ENCODE peak calls at places on chromosomes 4 and X, in ten cellular contexts. K, V, M, U, H, Y, C, G, O and F are unnamed samples.

GRCh38 chrX:40097492-40098263 is at the start of gene BCOR:
- DNase-seq in K (peak; percentile 77), V (peak; percentile 77), M (no peak), U (peak; percentile 76), H (peak; percentile 68), Y (no peak), C (no peak), G (no peak), O (peak; percentile 72), F (peak; percentile 76)

GRCh38 chr4:73653695-73654106 is 33.5 kb upstream of the RASSF6 start:
- DNase-seq in K (no peak), V (no peak), M (no peak), U (peak; percentile 77), H (no peak), Y (peak; percentile 32), C (peak; percentile 33), G (no peak), O (peak; percentile 15), F (peak; percentile 10)

GRCh38 chrX:72046447-72046846 is 85.3 kb downstream of the RTL5 start:
- DNase-seq in K (no peak), V (no peak), M (no peak), U (no peak), H (no peak), Y (no peak), C (no peak), G (no peak), O (peak; percentile 38), F (no peak)

GRCh38 chr4:137659431-137659830 is 127.1 kb upstream of the PCDH18 start:
- DNase-seq in K (no peak), V (no peak), M (no peak), U (no peak), H (no peak), Y (no peak), C (no peak), G (no peak), O (no peak), F (no peak)

GRCh38 chr4:78565971-78566372 is 14.4 kb downstream of the ANXA3 start:
- DNase-seq in K (no peak), V (no peak), M (peak; percentile 33), U (no peak), H (no peak), Y (no peak), C (peak; percentile 92), G (no peak), O (no peak), F (no peak)

GRCh38 chrX:38304010-38304409 is 23.3 kb downstream of the RPGR start:
- DNase-seq in K (no peak), V (no peak), M (no peak), U (no peak), H (no peak), Y (no peak), C (no peak), G (no peak), O (no peak), F (no peak)

GRCh38 chr4:153759407-153760226 is at the start of gene RNF175:
- DNase-seq in K (peak; percentile 63), V (no peak), M (no peak), U (no peak), H (no peak), Y (no peak), C (no peak), G (no peak), O (no peak), F (no peak)

GRCh38 chr4:38155589-38156294 is 195.5 kb downstream of the PTTG2 start:
- DNase-seq in K (no peak), V (no peak), M (no peak), U (no peak), H (no peak), Y (no peak), C (no peak), G (no peak), O (no peak), F (no peak)

GRCh38 chr4:153684182-153685073 is at the start of gene TLR2:
- DNase-seq in K (peak; percentile 78), V (peak; percentile 61), M (no peak), U (peak; percentile 68), H (peak; percentile 40), Y (peak; percentile 77), C (no peak), G (peak; percentile 46), O (peak; percentile 67), F (peak; percentile 5)

GRCh38 chr4:53461244-53461643 is 83.8 kb downstream of the FIP1L1 start:
- DNase-seq in K (no peak), V (no peak), M (no peak), U (no peak), H (no peak), Y (no peak), C (no peak), G (no peak), O (no peak), F (no peak)

DNA sequence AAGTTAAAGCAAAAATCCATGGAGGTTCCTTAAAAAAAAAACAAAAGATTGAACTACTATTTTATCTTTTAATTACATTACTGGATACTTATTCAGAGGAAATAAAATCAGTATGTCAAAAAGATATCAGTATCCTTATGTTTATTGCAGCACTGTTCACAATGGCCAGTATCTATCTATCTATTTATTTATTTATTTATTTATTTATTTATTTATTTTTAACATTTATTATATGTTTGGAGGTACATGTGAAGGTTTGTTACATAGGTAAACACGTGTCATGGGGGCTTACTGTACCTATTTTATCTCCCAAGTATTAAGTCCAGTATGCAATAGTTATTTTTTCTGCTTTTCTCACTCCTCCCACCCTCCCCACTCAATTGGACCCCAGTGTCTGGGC is 881.1 kb upstream of the POU3F4 start:
- DNase-seq in K (no peak), V (no peak), M (no peak), U (no peak), H (no peak), Y (no peak), C (no peak), G (no peak), O (no peak), F (no peak)
- H3K27ac ChIP-seq in K (no peak overlapping the region), V (no peak overlapping the region), M (no peak overlapping the region), U (no peak overlapping the region), H (no peak overlapping the region), Y (no peak overlapping the region), C (no peak overlapping the region), G (no peak overlapping the region), O (no peak overlapping the region), F (no peak overlapping the region)

GRCh38 chr4:115058533-115058932 is 54.9 kb downstream of the NDST4 start:
- DNase-seq in K (no peak), V (no peak), M (no peak), U (no peak), H (no peak), Y (no peak), C (no peak), G (no peak), O (no peak), F (no peak)
- H3K27ac ChIP-seq in K (no peak overlapping the region), V (no peak overlapping the region), M (no peak overlapping the region), U (no peak overlapping the region), H (no peak overlapping the region), Y (no peak overlapping the region), C (no peak overlapping the region), G (no peak overlapping the region), O (no peak overlapping the region), F (no peak overlapping the region)

DNA sequence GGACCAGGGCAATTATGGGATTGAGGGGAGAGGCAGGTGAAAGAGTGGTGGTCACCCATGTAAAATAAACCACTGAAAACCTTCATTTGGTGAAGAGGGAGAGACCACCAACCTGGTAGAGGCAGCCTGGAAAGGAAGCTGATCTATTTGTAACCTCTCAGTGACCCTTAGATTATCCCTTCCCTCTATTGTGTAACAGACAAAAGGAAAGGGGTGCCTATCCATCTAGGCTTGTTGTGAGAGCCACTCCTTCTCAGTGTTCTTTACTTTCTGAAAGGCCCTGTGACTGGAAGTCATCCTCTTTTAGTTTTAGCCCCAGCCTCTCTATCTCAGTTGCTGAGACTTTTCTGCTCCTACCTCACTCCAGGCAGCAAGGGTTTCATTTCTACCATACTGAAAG is 142.4 kb downstream of the TMEM164 start:
- DNase-seq in K (no peak), V (no peak), M (no peak), U (no peak), H (no peak), Y (no peak), C (no peak), G (no peak), O (no peak), F (no peak)
- H3K27ac ChIP-seq in K (no peak overlapping the region), V (no peak overlapping the region), M (no peak overlapping the region), U (no peak overlapping the region), H (no peak overlapping the region), Y (peak overlapping the region; percentile 45), C (no peak overlapping the region), G (no peak overlapping the region), O (no peak overlapping the region), F (no peak overlapping the region)

GRCh38 chrX:129318375-129318774 is 204.9 kb downstream of the SMARCA1 start:
- DNase-seq in K (no peak), V (no peak), M (peak; percentile 26), U (no peak), H (no peak), Y (no peak), C (peak; percentile 15), G (no peak), O (no peak), F (no peak)
- H3K27ac ChIP-seq in K (no peak overlapping the region), V (no peak overlapping the region), M (no peak overlapping the region), U (no peak overlapping the region), H (no peak overlapping the region), Y (no peak overlapping the region), C (no peak overlapping the region), G (no peak overlapping the region), O (no peak overlapping the region), F (no peak overlapping the region)

DNA sequence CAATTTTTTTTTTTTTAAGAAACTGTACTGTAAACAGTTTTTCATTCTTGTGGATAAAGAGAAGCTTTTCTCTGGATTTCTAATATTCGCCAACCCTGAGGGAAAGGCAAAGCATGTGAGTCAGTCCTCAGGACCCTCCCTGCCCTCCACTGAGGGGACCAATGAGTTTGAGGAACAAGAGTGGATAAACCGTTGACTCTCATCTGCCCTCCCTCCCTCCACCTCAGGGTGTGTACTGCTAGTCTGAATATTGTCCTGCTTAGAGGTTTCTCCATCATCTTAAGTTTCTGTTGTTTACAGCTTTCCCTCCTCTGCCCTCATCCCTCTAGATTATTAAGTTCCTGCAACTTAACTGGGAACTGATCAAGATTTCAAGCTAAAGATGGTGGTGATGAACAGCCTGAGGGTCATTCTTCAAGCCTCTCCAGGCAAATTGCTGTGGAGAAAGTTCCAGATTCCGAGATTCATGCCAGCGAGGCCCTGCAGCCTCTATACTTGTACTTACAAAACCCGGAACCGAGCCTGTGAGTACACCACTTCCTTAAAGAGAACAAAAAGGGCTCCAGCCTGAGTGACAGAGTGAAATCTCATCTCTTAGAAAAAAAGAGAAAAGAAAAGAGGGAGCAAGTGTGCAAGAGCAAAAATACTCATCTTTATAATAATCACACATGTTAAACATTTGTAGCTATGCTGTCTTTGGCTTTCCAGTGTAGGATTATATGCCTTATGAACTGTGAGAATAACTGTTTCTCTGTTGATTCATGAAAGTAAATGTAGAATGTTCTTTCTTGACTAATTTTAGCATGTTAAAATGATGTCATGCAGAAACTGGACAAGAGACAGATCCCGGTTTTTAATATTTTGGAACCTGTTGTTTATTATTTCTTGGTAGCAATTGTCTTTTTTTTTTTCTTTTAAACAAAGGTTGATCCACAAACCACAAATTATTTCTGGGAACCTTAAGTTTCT is 11.9 kb downstream of the CA5B start:
- DNase-seq in K (no peak), V (no peak), M (no peak), U (no peak), H (no peak), Y (peak; percentile 58), C (no peak), G (no peak), O (peak; percentile 63), F (no peak)
- H3K27ac ChIP-seq in K (no peak overlapping the region), V (peak overlapping the region; percentile 1), M (no peak overlapping the region), U (no peak overlapping the region), H (peak overlapping the region; percentile 35), Y (peak overlapping the region; percentile 78), C (no peak overlapping the region), G (peak overlapping the region; percentile 90), O (peak overlapping the region; percentile 97), F (peak overlapping the region; percentile 61)